ENCODE peak calls at places on chromosomes 5 and 9, in eight cellular contexts. One of them, this sample, is unnamed.

GRCh38 chr9:131627326-131627845 is 82.1 kb downstream of the PRRT1B start:
- DNase-seq in T-helper 17 cell: no peak
- DNase-seq in AG09319: no peak
- DNase-seq in neural crest cell: no peak
- DNase-seq in ELR: peak; percentile 77
- DNase-seq in CD4-positive, alpha-beta T cell: no peak
- DNase-seq in Kasumi-1: peak; percentile 75
- DNase-seq in HT1080: peak; percentile 40
- DNase-seq in this sample: no peak

GRCh38 chr9:71249729-71250317 is 128.4 kb upstream of the TRPM3 start:
- DNase-seq in T-helper 17 cell: no peak
- DNase-seq in AG09319: peak; percentile 43
- DNase-seq in neural crest cell: peak; percentile 14
- DNase-seq in ELR: peak; percentile 73
- DNase-seq in CD4-positive, alpha-beta T cell: no peak
- DNase-seq in Kasumi-1: peak; percentile 55
- DNase-seq in HT1080: peak; percentile 50
- DNase-seq in this sample: no peak

GRCh38 chr5:61327761-61328753 is 4.0 kb upstream of the ZSWIM6 start:
- DNase-seq in T-helper 17 cell: no peak
- DNase-seq in AG09319: no peak
- DNase-seq in neural crest cell: no peak
- DNase-seq in ELR: peak; percentile 93
- DNase-seq in CD4-positive, alpha-beta T cell: no peak
- DNase-seq in Kasumi-1: peak; percentile 81
- DNase-seq in HT1080: peak; percentile 94
- DNase-seq in this sample: peak; percentile 41

GRCh38 chr9:127336086-127336485 is 60.9 kb upstream of the SLC2A8 start:
- DNase-seq in T-helper 17 cell: no peak
- DNase-seq in AG09319: no peak
- DNase-seq in neural crest cell: no peak
- DNase-seq in ELR: peak; percentile 38
- DNase-seq in CD4-positive, alpha-beta T cell: no peak
- DNase-seq in Kasumi-1: no peak
- DNase-seq in HT1080: no peak
- DNase-seq in this sample: no peak

GRCh38 chr5:8176101-8176693 is 307.2 kb downstream of the MTRR start:
- DNase-seq in T-helper 17 cell: no peak
- DNase-seq in AG09319: no peak
- DNase-seq in neural crest cell: no peak
- DNase-seq in ELR: no peak
- DNase-seq in CD4-positive, alpha-beta T cell: no peak
- DNase-seq in Kasumi-1: peak; percentile 43
- DNase-seq in HT1080: no peak
- DNase-seq in this sample: no peak

GRCh38 chr9:19185191-19185590 is 45.3 kb upstream of the DENND4C start:
- DNase-seq in T-helper 17 cell: no peak
- DNase-seq in AG09319: no peak
- DNase-seq in neural crest cell: no peak
- DNase-seq in ELR: no peak
- DNase-seq in CD4-positive, alpha-beta T cell: no peak
- DNase-seq in Kasumi-1: no peak
- DNase-seq in HT1080: no peak
- DNase-seq in this sample: no peak

GRCh38 chr5:73464016-73464745 is 15.6 kb upstream of the FOXD1 start:
- DNase-seq in T-helper 17 cell: no peak
- DNase-seq in AG09319: peak; percentile 37
- DNase-seq in neural crest cell: no peak
- DNase-seq in ELR: no peak
- DNase-seq in CD4-positive, alpha-beta T cell: no peak
- DNase-seq in Kasumi-1: no peak
- DNase-seq in HT1080: no peak
- DNase-seq in this sample: no peak

GRCh38 chr9:131837316-131837715 is 97.4 kb upstream of the RAPGEF1 start:
- DNase-seq in T-helper 17 cell: no peak
- DNase-seq in AG09319: no peak
- DNase-seq in neural crest cell: no peak
- DNase-seq in ELR: peak; percentile 28
- DNase-seq in CD4-positive, alpha-beta T cell: no peak
- DNase-seq in Kasumi-1: no peak
- DNase-seq in HT1080: no peak
- DNase-seq in this sample: no peak

GRCh38 chr5:18379189-18379588 is 744.9 kb downstream of the TAF11L14 start:
- DNase-seq in T-helper 17 cell: no peak
- DNase-seq in AG09319: no peak
- DNase-seq in neural crest cell: no peak
- DNase-seq in ELR: no peak
- DNase-seq in CD4-positive, alpha-beta T cell: no peak
- DNase-seq in Kasumi-1: no peak
- DNase-seq in HT1080: no peak
- DNase-seq in this sample: no peak

GRCh38 chr5:11483630-11484029 is 420.6 kb downstream of the CTNND2 start:
- DNase-seq in T-helper 17 cell: no peak
- DNase-seq in AG09319: no peak
- DNase-seq in neural crest cell: no peak
- DNase-seq in ELR: no peak
- DNase-seq in CD4-positive, alpha-beta T cell: no peak
- DNase-seq in Kasumi-1: no peak
- DNase-seq in HT1080: peak; percentile 67
- DNase-seq in this sample: no peak

GRCh38 chr9:124706685-124707084 is 64.4 kb downstream of the NR6A1 start:
- DNase-seq in T-helper 17 cell: no peak
- DNase-seq in AG09319: no peak
- DNase-seq in neural crest cell: no peak
- DNase-seq in ELR: no peak
- DNase-seq in CD4-positive, alpha-beta T cell: no peak
- DNase-seq in Kasumi-1: no peak
- DNase-seq in HT1080: no peak
- DNase-seq in this sample: no peak

GRCh38 chr9:137619240-137620090 is 660 bp downstream of the EHMT1 start:
- DNase-seq in T-helper 17 cell: peak; percentile 30
- DNase-seq in AG09319: no peak
- DNase-seq in neural crest cell: peak; percentile 25
- DNase-seq in ELR: peak; percentile 53
- DNase-seq in CD4-positive, alpha-beta T cell: no peak
- DNase-seq in Kasumi-1: peak; percentile 43
- DNase-seq in HT1080: peak; percentile 39
- DNase-seq in this sample: peak; percentile 52

GRCh38 chr5:684771-685216 is 8.4 kb downstream of the TPPP start:
- DNase-seq in T-helper 17 cell: no peak
- DNase-seq in AG09319: no peak
- DNase-seq in neural crest cell: no peak
- DNase-seq in ELR: no peak
- DNase-seq in CD4-positive, alpha-beta T cell: peak; percentile 22
- DNase-seq in Kasumi-1: no peak
- DNase-seq in HT1080: no peak
- DNase-seq in this sample: peak; percentile 6

GRCh38 chr9:81599837-81600236 is 89.5 kb downstream of the TLE1 start:
- DNase-seq in T-helper 17 cell: no peak
- DNase-seq in AG09319: no peak
- DNase-seq in neural crest cell: no peak
- DNase-seq in ELR: no peak
- DNase-seq in CD4-positive, alpha-beta T cell: no peak
- DNase-seq in Kasumi-1: peak; percentile 61
- DNase-seq in HT1080: no peak
- DNase-seq in this sample: no peak

GRCh38 chr9:92989561-92989960 is 42.2 kb downstream of the FGD3 start:
- DNase-seq in T-helper 17 cell: no peak
- DNase-seq in AG09319: no peak
- DNase-seq in neural crest cell: no peak
- DNase-seq in ELR: no peak
- DNase-seq in CD4-positive, alpha-beta T cell: no peak
- DNase-seq in Kasumi-1: no peak
- DNase-seq in HT1080: no peak
- DNase-seq in this sample: no peak

GRCh38 chr9:10079284-10079964 is 533.4 kb downstream of the PTPRD start:
- DNase-seq in T-helper 17 cell: no peak
- DNase-seq in AG09319: no peak
- DNase-seq in neural crest cell: no peak
- DNase-seq in ELR: no peak
- DNase-seq in CD4-positive, alpha-beta T cell: no peak
- DNase-seq in Kasumi-1: no peak
- DNase-seq in HT1080: no peak
- DNase-seq in this sample: no peak

GRCh38 chr5:10704949-10705621 is 55.9 kb downstream of the DAP start:
- DNase-seq in T-helper 17 cell: no peak
- DNase-seq in AG09319: no peak
- DNase-seq in neural crest cell: no peak
- DNase-seq in ELR: peak; percentile 94
- DNase-seq in CD4-positive, alpha-beta T cell: no peak
- DNase-seq in Kasumi-1: peak; percentile 88
- DNase-seq in HT1080: peak; percentile 95
- DNase-seq in this sample: no peak